ENCODE peak calls at places on chromosomes 13 and 19, in five cellular contexts. F is stimulated activated CD8-positive, alpha-beta memory T cell treated with anti-CD3 and anti-CD28 coated beads, Interleukin-15, amount 100 ng/mL, for 24 hours; O is NCI-H1048; J is H54; K is activated naive CD4-positive, alpha-beta T cell. X is an unnamed sample.
A peak's percentile ranks its signal among the peaks of the same experiment; 100 is the strongest.

GRCh38 chr13:21913010-21913409 is 242.1 kb downstream of the FGF9 start:
- DNase-seq in F (no peak), O (no peak), J (no peak), K (no peak), X (no peak)

GRCh38 chr19:22622901-22623840 is 11.0 kb upstream of the ZNF492 start:
- DNase-seq in F (no peak), O (no peak), J (no peak), K (no peak), X (no peak)

GRCh38 chr19:11067356-11068113 is 21.7 kb upstream of the LDLR start:
- DNase-seq in F (no peak), O (no peak), J (no peak), K (no peak), X (no peak)

GRCh38 chr19:14830702-14831101 is 4.3 kb downstream of the OR7A5 start:
- DNase-seq in F (no peak), O (no peak), J (no peak), K (no peak), X (no peak)

GRCh38 chr19:4185413-4186086 is 3.1 kb downstream of the ANKRD24 start:
- DNase-seq in F (no peak), O (no peak), J (no peak), K (no peak), X (no peak)

GRCh38 chr19:18898533-18899408 is 2.8 kb upstream of the CERS1 start:
- DNase-seq in F (no peak), O (no peak), J (no peak), K (no peak), X (no peak)

GRCh38 chr19:18320865-18321728 is 1.8 kb downstream of the LSM4 start:
- DNase-seq in F (no peak), O (no peak), J (no peak), K (no peak), X (no peak)

GRCh38 chr13:63305641-63306133 is 1890.0 kb upstream of the PCDH20 start:
- DNase-seq in F (no peak), O (no peak), J (no peak), K (no peak), X (no peak)

GRCh38 chr19:42018503-42019193 is 24.6 kb upstream of the ATP1A3 start:
- DNase-seq in F (no peak), O (no peak), J (no peak), K (no peak), X (no peak)

GRCh38 chr13:92510416-92510815 is 716.2 kb upstream of the GPC6 start:
- DNase-seq in F (no peak), O (no peak), J (no peak), K (no peak), X (no peak)

GRCh38 chr13:108495686-108496363 is 133.6 kb upstream of the MYO16 start:
- DNase-seq in F (no peak), O (no peak), J (no peak), K (no peak), X (no peak)

GRCh38 chr19:47623151-47623920 is 14.4 kb downstream of the BICRA start:
- DNase-seq in F (no peak), O (no peak), J (no peak), K (no peak), X (no peak)

GRCh38 chr19:34274827-34275625 is 20.7 kb downstream of the GARRE1 start:
- DNase-seq in F (no peak), O (peak; percentile 27), J (peak; percentile 33), K (no peak), X (no peak)

GRCh38 chr19:13865578-13866462 is 11.1 kb upstream of the NANOS3 start:
- DNase-seq in F (no peak), O (no peak), J (no peak), K (no peak), X (peak; percentile 65)

GRCh38 chr19:7985481-7985911 is 19.9 kb downstream of the ELAVL1 start:
- DNase-seq in F (no peak), O (no peak), J (no peak), K (no peak), X (no peak)

GRCh38 chr13:25864936-25865335 is 186.9 kb downstream of the SHISA2 start:
- DNase-seq in F (no peak), O (no peak), J (no peak), K (no peak), X (no peak)